ENCODE peak calls at places on chromosomes 6 and 20, in eight cellular contexts. A, R, D, K, H, F, J and M are unnamed samples.

GRCh38 chr6:32116674-32117073 is 7.5 kb upstream of the TNXB start:
- DNase-seq in K (no peak), R (no peak), F (peak), D (no peak), A (no peak), J (peak), H (no peak), M (no peak)

GRCh38 chr20:51481311-51481997 is 61.1 kb downstream of the NFATC2 start:
- DNase-seq in A (no peak), H (no peak), K (no peak), J (no peak), F (no peak), D (peak), R (no peak), M (no peak)

GRCh38 chr6:10138917-10139316 is 276.0 kb downstream of the TFAP2A start:
- DNase-seq in F (no peak), R (no peak), K (no peak), H (no peak), J (no peak), D (no peak), A (no peak), M (no peak)

GRCh38 chr6:27669278-27669797 is 196.4 kb upstream of the ZNF184 start:
- DNase-seq in A (no peak), D (no peak), H (no peak), F (no peak), R (no peak), J (no peak), K (no peak), M (no peak)

GRCh38 chr6:56522871-56523270 is 119.8 kb downstream of the DST start:
- DNase-seq in A (no peak), J (no peak), R (no peak), K (no peak), D (no peak), H (no peak), F (no peak), M (no peak)

GRCh38 chr20:5719861-5720401 is 30.3 kb upstream of the SHLD1 start:
- DNase-seq in J (peak), F (peak), A (no peak), R (no peak), H (no peak), K (no peak), D (no peak), M (no peak)

GRCh38 chr20:46352370-46352938 is 44.2 kb upstream of the CDH22 start:
- DNase-seq in D (no peak), A (no peak), K (no peak), F (no peak), J (no peak), H (no peak), R (no peak), M (no peak)

GRCh38 chr6:167094820-167095637 is 27.9 kb upstream of the CCR6 start:
- DNase-seq in J (no peak), K (no peak), A (no peak), F (no peak), D (no peak), R (no peak), H (no peak), M (no peak)

GRCh38 chr20:23653400-23653938 is 15.7 kb upstream of the CST3 start:
- DNase-seq in D (no peak), K (no peak), F (no peak), H (no peak), J (no peak), R (no peak), A (no peak), M (peak)

GRCh38 chr6:75932067-75932466 is 140.4 kb downstream of the IMPG1 start:
- DNase-seq in D (no peak), F (peak), J (peak), H (no peak), K (peak), A (no peak), R (no peak), M (no peak)

GRCh38 chr20:58418949-58419748 is 30.1 kb downstream of the VAPB start:
- DNase-seq in A (no peak), K (no peak), H (no peak), R (no peak), J (no peak), F (no peak), D (no peak), M (no peak)

GRCh38 chr6:46312657-46313056 is 141.9 kb upstream of the ENPP5 start:
- DNase-seq in A (no peak), K (no peak), D (no peak), F (no peak), R (no peak), J (no peak), H (no peak), M (no peak)

GRCh38 chr6:128743974-128744765 is 138.8 kb upstream of the LAMA2 start:
- DNase-seq in K (no peak), D (no peak), F (no peak), J (no peak), H (no peak), A (no peak), R (no peak), M (no peak)

GRCh38 chr20:47500554-47500953 is 1.1 kb upstream of the NCOA3 start:
- DNase-seq in F (no peak), A (no peak), R (no peak), H (no peak), K (no peak), D (no peak), J (no peak), M (no peak)

GRCh38 chr6:38350882-38351281 is 288.8 kb downstream of the BTBD9 start:
- DNase-seq in R (no peak), H (no peak), F (no peak), A (no peak), D (no peak), K (no peak), J (no peak), M (no peak)

GRCh38 chr20:58271596-58272460 is 37.7 kb upstream of the RAB22A start:
- DNase-seq in F (no peak), J (no peak), H (no peak), K (no peak), R (no peak), D (no peak), A (no peak), M (no peak)

GRCh38 chr6:110367001-110367400 is 8.9 kb upstream of the METTL24 start:
- DNase-seq in F (no peak), J (no peak), A (no peak), K (no peak), R (no peak), H (no peak), D (no peak), M (no peak)

DNA sequence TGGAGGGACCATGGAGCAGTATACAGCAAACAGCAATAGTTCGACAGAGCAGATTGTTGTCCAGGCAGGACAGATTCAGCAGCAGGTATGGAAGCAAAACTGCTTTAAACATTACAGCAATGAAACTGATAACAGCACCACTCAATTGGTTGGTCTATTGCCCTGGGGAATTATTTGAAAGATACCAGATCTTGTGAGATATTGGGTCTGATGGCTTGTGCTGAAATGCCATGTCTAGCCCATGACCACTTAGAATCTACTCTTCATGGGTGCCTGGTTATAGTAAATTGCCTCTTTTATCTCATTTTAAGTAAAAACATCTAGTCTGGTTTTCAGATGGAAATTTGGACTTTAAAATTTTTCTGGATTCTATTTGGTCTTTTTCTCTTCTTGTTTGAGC is 6.3 kb downstream of the NFYA start:
- DNase-seq in K (no peak), D (no peak), F (no peak), R (no peak), J (no peak), H (no peak), A (no peak), M (no peak)
- TF ChIP-seq POLR2A in K (no peak), D (no peak), F (no peak), R (no peak), J (no peak), H (no peak), A (no peak), M (no peak)

DNA sequence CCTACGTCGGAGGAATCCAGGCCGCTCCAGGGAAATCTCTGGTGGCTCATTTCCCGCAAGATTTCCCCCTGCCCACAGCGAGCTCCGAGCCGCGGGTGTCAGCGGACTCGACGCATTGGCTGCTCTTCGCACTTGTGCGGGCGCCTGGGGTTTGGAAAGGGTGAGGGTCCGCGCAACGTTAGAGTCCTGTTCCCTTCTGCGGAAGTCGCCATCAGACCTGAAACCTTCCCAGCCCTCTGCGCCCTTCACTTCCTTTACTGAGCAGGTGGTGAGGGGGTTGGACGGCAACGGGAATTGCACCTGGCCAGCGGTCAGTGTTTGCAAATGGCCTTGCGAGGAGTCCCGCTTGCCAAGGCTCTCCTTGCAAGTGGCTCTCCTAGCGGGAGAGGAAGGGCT is 8.4 kb downstream of the PAX1 start:
- DNase-seq in J (no peak), R (no peak), D (no peak), K (no peak), A (no peak), H (no peak), F (no peak), M (no peak)
- H3K4me3 ChIP-seq in J (no peak), R (no peak), D (no peak), K (no peak), A (no peak), H (no peak), F (no peak), M (no peak)

DNA sequence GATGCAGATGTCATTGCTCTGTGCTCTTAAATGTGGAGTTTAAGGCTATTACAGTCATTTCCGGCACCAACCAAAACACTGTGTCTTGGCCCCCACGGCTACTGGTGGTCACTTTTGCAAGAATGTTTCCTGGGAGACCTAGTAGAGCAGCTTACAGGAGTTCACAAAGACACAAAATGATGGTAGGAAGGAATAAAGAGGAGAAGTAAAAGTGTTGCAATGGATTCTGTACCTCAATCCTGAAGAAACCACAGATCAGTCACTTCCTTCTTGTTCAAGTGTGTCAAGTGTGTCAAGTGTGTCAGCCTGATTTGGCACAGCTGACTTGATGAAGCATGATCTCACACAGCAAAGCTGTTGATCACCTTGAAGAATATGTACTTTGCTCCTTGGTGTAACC is 344.0 kb downstream of the PLCB1 start:
- DNase-seq in K (no peak), J (no peak), A (no peak), D (no peak), H (no peak), F (no peak), R (no peak), M (no peak)
- TF ChIP-seq POLR2A in K (no peak), J (no peak), A (no peak), D (no peak), H (no peak), F (no peak), R (no peak), M (no peak)

GRCh38 chr6:82362144-82362543 is 1.5 kb upstream of the TPBG start:
- DNase-seq in J (no peak), A (no peak), H (no peak), R (no peak), K (no peak), F (no peak), D (no peak), M (no peak)
- H3K4me3 ChIP-seq in J (no peak), A (no peak), H (no peak), R (no peak), K (no peak), F (no peak), D (no peak), M (no peak)

GRCh38 chr6:119347466-119348307 is 1.9 kb downstream of the MAN1A1 start:
- DNase-seq in K (no peak), F (peak), J (peak), R (no peak), D (peak), A (peak), H (peak), M (peak)
- TF ChIP-seq POLR2A in K (no peak), F (peak), J (peak), R (no peak), D (no peak), A (no peak), H (no peak), M (no peak)

DNA sequence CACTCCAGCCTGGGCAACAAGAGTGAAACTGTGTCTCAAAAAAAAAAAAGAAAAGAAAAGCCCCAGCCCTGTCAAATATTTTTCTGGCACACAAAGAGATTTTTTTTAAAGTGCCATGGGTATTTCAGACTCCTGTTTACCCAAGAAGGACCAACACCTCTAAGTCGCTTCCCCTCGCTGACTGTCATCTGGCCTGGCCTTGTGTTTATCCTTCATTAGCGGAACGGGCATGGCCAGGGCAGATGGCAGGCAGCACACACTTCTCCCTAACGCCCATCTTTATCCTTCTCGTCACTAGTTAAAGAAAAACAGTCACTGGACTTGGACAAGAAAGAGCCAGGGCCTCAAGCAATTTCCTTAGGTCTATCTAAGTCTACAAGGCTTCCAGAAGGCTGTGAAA is 7.3 kb upstream of the CBFA2T2 start:
- DNase-seq in K (no peak), A (peak), D (peak), R (no peak), H (no peak), F (no peak), J (no peak), M (no peak)
- H3K4me3 ChIP-seq in K (no peak), A (no peak), D (no peak), R (no peak), H (no peak), F (no peak), J (peak), M (no peak)

GRCh38 chr6:30614044-30614842 is 2.8 kb downstream of the PPP1R10 start:
- DNase-seq in A (no peak), J (no peak), K (no peak), F (no peak), R (no peak), H (no peak), D (no peak), M (no peak)
- TF ChIP-seq POLR2A in A (no peak), J (peak), K (no peak), F (peak), R (no peak), H (no peak), D (no peak), M (no peak)

DNA sequence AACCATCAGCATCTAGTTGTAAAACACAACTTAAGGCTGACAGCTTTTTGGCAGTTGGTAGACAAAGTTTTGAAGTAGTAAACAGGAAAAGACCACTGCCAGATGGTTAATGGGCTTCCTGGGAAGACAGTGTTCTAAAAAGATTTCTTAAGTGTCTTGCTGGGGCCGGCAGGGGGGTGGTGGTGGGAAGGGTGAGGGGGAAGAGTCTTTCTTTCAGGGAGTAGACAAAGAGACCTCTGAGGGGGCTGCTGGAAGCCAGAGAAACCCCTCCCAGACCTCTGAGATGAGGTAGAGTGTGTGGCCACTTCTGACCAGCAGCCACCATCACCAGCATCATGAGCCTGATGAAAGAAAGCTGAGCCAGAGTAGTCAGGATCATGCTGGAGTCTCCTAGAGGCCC is 784.9 kb downstream of the TENT5A start:
- DNase-seq in K (no peak), J (no peak), A (no peak), R (no peak), F (no peak), D (no peak), H (no peak), M (no peak)
- H3K4me3 ChIP-seq in K (no peak), J (no peak), A (no peak), R (no peak), F (no peak), D (no peak), H (no peak), M (no peak)

GRCh38 chr6:135215563-135215962 is 34.5 kb downstream of the MYB start:
- DNase-seq in J (no peak), H (no peak), F (no peak), R (no peak), D (no peak), A (no peak), K (no peak), M (no peak)
- TF ChIP-seq POLR2A in J (no peak), H (no peak), F (peak), R (no peak), D (no peak), A (no peak), K (no peak), M (no peak)

GRCh38 chr20:63785646-63786255 is 45.3 kb downstream of the ZBTB46 start:
- DNase-seq in A (no peak), F (no peak), J (no peak), R (no peak), H (no peak), D (no peak), K (no peak), M (no peak)
- H3K4me3 ChIP-seq in A (no peak), F (no peak), J (no peak), R (no peak), H (no peak), D (no peak), K (no peak), M (no peak)